ENCODE peak calls at places on chromosomes 6 and 20, in eight cellular contexts. I, N, D, A, R, C, Y and P are unnamed samples.

GRCh38 chr20:48349673-48350072 is 478.1 kb downstream of the PREX1 start:
- DNase-seq in D (no peak), Y (no peak), I (no peak), N (no peak), C (no peak), R (no peak), A (no peak), P (no peak)

GRCh38 chr20:38946836-38947235 is 15.3 kb upstream of the DHX35 start:
- DNase-seq in I (no peak), R (no peak), N (no peak), D (no peak), C (no peak), Y (no peak), A (no peak), P (no peak)

GRCh38 chr6:38933426-38933825 is 115.2 kb upstream of the GLP1R start:
- DNase-seq in C (no peak), R (no peak), N (peak; percentile 42), D (no peak), I (no peak), A (no peak), Y (no peak), P (no peak)

GRCh38 chr6:168538892-168539811 is 98.2 kb downstream of the SMOC2 start:
- DNase-seq in R (no peak), Y (no peak), N (no peak), D (no peak), A (no peak), I (no peak), C (no peak), P (no peak)

GRCh38 chr6:133404728-133405127 is 163.6 kb downstream of the EYA4 start:
- DNase-seq in C (no peak), I (no peak), Y (no peak), A (no peak), D (no peak), N (no peak), R (no peak), P (no peak)

GRCh38 chr20:43459022-43459942 is 1.6 kb downstream of the SRSF6 start:
- DNase-seq in R (no peak), C (no peak), N (peak; percentile 12), D (no peak), Y (peak; percentile 20), A (no peak), I (peak; percentile 12), P (no peak)

GRCh38 chr20:13302647-13303425 is 81.8 kb downstream of the ISM1 start:
- DNase-seq in D (peak; percentile 37), I (peak; percentile 43), C (no peak), Y (peak; percentile 39), N (peak; percentile 10), A (no peak), R (no peak), P (no peak)

GRCh38 chr6:35360349-35361138 is 18.2 kb downstream of the PPARD start:
- DNase-seq in Y (no peak), N (no peak), I (no peak), R (no peak), A (no peak), C (peak; percentile 48), D (no peak), P (peak; percentile 27)

GRCh38 chr6:5173862-5174643 is 86.7 kb downstream of the LYRM4 start:
- DNase-seq in D (peak; percentile 42), N (no peak), I (peak; percentile 23), C (no peak), Y (peak; percentile 49), R (no peak), A (peak; percentile 22), P (no peak)

GRCh38 chr6:45613678-45614077 is 235.9 kb upstream of the SUPT3H start:
- DNase-seq in C (peak; percentile 19), R (peak; percentile 47), Y (no peak), I (no peak), D (no peak), N (peak; percentile 84), A (no peak), P (no peak)

GRCh38 chr20:62058941-62059340 is 6.7 kb downstream of the TAF4 start:
- DNase-seq in A (no peak), N (no peak), D (no peak), Y (no peak), I (no peak), R (no peak), C (no peak), P (no peak)

GRCh38 chr6:137724018-137724403 is 143.0 kb upstream of the TNFAIP3 start:
- DNase-seq in I (no peak), D (no peak), Y (no peak), C (no peak), A (no peak), N (no peak), R (no peak), P (no peak)

GRCh38 chr20:45343867-45344721 is 4.1 kb downstream of the SDC4 start:
- DNase-seq in D (no peak), Y (no peak), N (peak; percentile 91), I (peak; percentile 12), C (no peak), R (no peak), A (no peak), P (no peak)